ENCODE peak calls at places on chromosome 4, in five cellular contexts. R, P, U, T and E are unnamed samples. For H3K9me3 and H3K36me3, the result is how much of the 10 kb centered on the place peaks cover.

GRCh38 chr4:159273126-159273438 is 170.2 kb downstream of the RAPGEF2 start:
- DNase-seq in T (no peak), P (no peak), U (no peak), R (no peak), E (no peak)

GRCh38 chr4:56804551-56804950 is 16.9 kb downstream of the SPINK2 start:
- DNase-seq in U (no peak), R (no peak), T (no peak), P (no peak), E (no peak)

GRCh38 chr4:42844422-42844821 is 48.1 kb upstream of the GRXCR1 start:
- DNase-seq in P (no peak), T (no peak), U (no peak), R (no peak), E (no peak)

GRCh38 chr4:153322791-153323190 is 21.7 kb upstream of the MND1 start:
- DNase-seq in R (no peak), P (no peak), U (no peak), T (no peak), E (no peak)

GRCh38 chr4:183906486-183906735 is 1.3 kb downstream of the STOX2 start:
- DNase-seq in U (no peak), R (no peak), P (no peak), T (no peak), E (no peak)

GRCh38 chr4:107824367-107825071 is at the start of gene SGMS2:
- DNase-seq in R (peak), T (peak), P (peak), U (peak), E (peak)

GRCh38 chr4:121811122-121811521 is 10.0 kb downstream of the EXOSC9 start:
- DNase-seq in R (no peak), T (no peak), P (no peak), U (no peak), E (no peak)

GRCh38 chr4:38177792-38178665 is 217.8 kb downstream of the PTTG2 start:
- DNase-seq in T (peak), P (peak), U (peak), R (no peak), E (peak)

GRCh38 chr4:168685136-168685535 is 188.3 kb downstream of the PALLD start:
- DNase-seq in P (no peak), T (no peak), R (no peak), U (no peak), E (no peak)

GRCh38 chr4:54093609-54094240 is 6.2 kb upstream of the GSX2 start:
- DNase-seq in P (no peak), T (no peak), U (no peak), R (no peak), E (no peak)

GRCh38 chr4:113003841-113004240 is 45.6 kb upstream of the ANK2 start:
- DNase-seq in T (no peak), P (no peak), U (no peak), R (no peak), E (no peak)

GRCh38 chr4:83704786-83705185 is 168.9 kb downstream of the GPAT3 start:
- DNase-seq in P (no peak), T (no peak), U (no peak), R (no peak), E (no peak)

GRCh38 chr4:86977621-86978184 is 42.9 kb downstream of the AFF1 start:
- DNase-seq in U (no peak), R (no peak), P (no peak), T (no peak), E (no peak)

GRCh38 chr4:174406416-174406815 is 115.9 kb downstream of the HPGD start:
- DNase-seq in R (no peak), T (no peak), P (no peak), U (no peak), E (no peak)

GRCh38 chr4:15004701-15005301 is 2.5 kb downstream of the CPEB2 start:
- DNase-seq in U (peak), R (no peak), T (peak), P (peak), E (peak)
- H3K9me3 ChIP-seq in U (under half), R (under half), T (under half), P (under half), E (under half)

DNA sequence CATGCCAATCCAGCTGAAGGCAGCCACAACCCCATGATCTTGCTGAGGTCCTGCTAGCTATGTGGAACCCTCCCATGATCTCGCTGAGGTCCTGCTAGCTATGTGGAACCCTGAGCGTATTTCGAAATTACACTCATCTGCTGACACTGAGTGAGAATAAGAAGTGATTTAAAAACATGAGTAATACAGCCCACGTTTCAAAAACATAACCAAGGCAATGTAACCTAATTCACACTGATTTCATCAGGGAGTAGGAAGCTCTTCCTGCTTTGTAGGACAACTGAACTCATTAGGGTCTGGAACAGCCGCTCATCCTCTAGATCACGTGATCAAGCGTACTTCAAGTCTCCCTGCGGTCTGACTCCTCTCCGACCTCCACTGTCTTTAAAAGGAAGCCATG is 137.9 kb downstream of the NSUN7 start:
- DNase-seq in P (no peak), U (no peak), R (no peak), T (no peak), E (no peak)
- H3K36me3 ChIP-seq in P (under half), U (under half), R (under half), T (under half), E (under half)

GRCh38 chr4:170497105-170497504 is 407.3 kb upstream of the AADAT start:
- DNase-seq in P (no peak), T (no peak), U (no peak), R (no peak), E (no peak)
- H3K4me3 ChIP-seq in P (no peak), T (no peak), U (no peak), R (no peak), E (no peak)

GRCh38 chr4:761739-762138 is 56.1 kb downstream of the PCGF3 start:
- DNase-seq in T (no peak), P (no peak), U (no peak), R (no peak), E (peak)

GRCh38 chr4:763191-763810 is 57.7 kb downstream of the PCGF3 start:
- DNase-seq in U (no peak), P (no peak), R (no peak), T (no peak), E (no peak)

GRCh38 chr4:761086-761485 is 55.5 kb downstream of the PCGF3 start:
- DNase-seq in U (no peak), R (no peak), T (no peak), P (no peak), E (peak)

GRCh38 chr4:763922-764321 is 58.3 kb downstream of the PCGF3 start:
- DNase-seq in T (no peak), R (no peak), U (no peak), P (no peak), E (peak)

DNA sequence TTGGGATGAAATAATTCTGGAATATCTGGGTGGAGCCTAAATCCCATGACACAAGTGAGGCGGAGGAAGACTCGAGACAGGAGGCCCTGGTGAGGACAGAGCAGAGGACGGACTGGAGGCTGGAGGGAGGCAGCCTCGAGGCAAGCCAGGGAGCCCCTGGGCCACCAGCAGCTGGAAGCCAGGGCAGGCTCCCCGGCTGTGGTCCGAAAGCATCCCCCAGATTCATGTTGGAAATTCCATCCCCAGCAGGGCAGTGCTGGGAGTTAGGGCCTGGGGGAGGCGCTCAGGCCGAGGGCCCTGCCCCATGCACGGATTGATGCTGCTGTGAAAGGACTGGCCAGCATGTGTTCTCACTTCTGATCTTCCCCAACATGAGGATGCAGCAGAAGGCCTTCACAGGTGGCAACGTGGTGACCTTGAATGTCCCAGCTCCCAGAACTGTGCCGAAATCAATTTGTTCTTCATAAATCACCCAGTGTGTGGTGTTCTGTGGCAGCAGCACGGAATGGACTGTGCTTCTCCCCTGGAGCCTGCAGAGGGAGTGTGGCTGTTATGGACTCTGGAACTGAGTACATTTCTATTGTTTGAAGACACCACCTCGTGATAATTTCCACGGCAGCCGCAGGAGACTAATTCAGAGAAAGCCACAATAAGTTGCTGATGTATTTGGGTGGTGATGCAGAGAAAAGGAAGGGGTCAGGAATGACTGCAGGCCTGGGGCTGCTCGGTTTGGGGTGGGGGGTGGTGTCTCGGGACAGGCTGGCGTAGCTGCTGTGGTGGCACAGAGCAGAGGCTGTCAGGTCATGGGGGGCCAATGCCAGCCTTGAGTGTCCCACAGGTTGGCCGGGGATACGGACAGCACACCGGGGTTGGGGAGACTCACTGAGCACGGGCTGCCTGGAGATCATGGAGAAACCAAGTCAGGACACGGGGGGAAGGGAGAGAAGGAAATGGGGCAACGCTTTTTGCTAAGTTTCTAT is 56.9 kb downstream of the PCGF3 start:
- DNase-seq in U (no peak), T (no peak), R (no peak), P (no peak), E (no peak)
- H3K9me3 ChIP-seq in U (under half), T (half or more), R (under half), P (under half), E (under half)

GRCh38 chr4:184992422-184992821 is 25.9 kb upstream of the HELT start:
- DNase-seq in U (no peak), T (no peak), R (no peak), P (no peak), E (no peak)

GRCh38 chr4:184991860-184992259 is 26.4 kb upstream of the HELT start:
- DNase-seq in R (no peak), P (no peak), U (no peak), T (no peak), E (no peak)

GRCh38 chr4:184988611-184989010 is 29.7 kb upstream of the HELT start:
- DNase-seq in T (no peak), U (no peak), R (no peak), P (no peak), E (no peak)

GRCh38 chr4:184983660-184984356 is 34.5 kb upstream of the HELT start:
- DNase-seq in U (no peak), P (no peak), T (no peak), R (no peak), E (peak)

GRCh38 chr4:184987493-184988031 is 30.7 kb upstream of the HELT start:
- DNase-seq in U (no peak), P (no peak), T (no peak), R (no peak), E (no peak)
- H3K36me3 ChIP-seq in U (under half), P (under half), T (under half), R (under half), E (under half)

GRCh38 chr4:48047896-48048295 is 31.3 kb downstream of the NIPAL1 start:
- DNase-seq in U (no peak), T (no peak), R (no peak), P (no peak), E (peak)
- H3K4me3 ChIP-seq in U (no peak), T (no peak), R (no peak), P (no peak), E (no peak)

DNA sequence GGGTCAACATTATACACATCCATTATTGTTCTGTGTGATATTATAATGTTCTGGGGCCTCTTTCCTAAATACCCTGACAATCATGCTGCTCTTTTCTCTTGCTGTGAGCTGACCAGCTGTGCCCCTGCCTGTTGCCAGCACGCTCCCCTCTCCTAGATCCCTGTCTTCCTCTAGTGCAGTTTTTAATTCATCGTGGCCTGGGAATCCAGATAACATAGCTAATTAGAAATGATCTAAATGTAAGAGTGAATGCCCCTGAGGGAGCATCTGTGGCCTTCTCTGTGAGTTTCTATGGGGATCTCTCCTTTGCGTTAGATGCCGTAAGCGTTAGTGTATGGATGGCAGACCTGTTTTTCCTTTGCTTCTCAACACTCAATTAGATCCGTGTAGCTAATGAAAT is 434.3 kb downstream of the SPRY1 start:
- DNase-seq in P (no peak), R (no peak), U (no peak), T (no peak), E (no peak)
- H3K9me3 ChIP-seq in P (under half), R (under half), U (under half), T (under half), E (under half)

GRCh38 chr4:1939664-1940509 is 68.7 kb downstream of the NSD2 start:
- DNase-seq in T (no peak), R (no peak), U (no peak), P (no peak), E (no peak)

GRCh38 chr4:1933700-1934099 is 62.5 kb downstream of the NSD2 start:
- DNase-seq in P (no peak), U (no peak), T (no peak), R (no peak), E (no peak)

GRCh38 chr4:1940566-1940965 is 68.2 kb downstream of the NELFA start:
- DNase-seq in U (no peak), T (no peak), P (no peak), R (no peak), E (no peak)

GRCh38 chr4:1937550-1937949 is 66.4 kb downstream of the NSD2 start:
- DNase-seq in P (no peak), R (no peak), T (no peak), U (no peak), E (no peak)

GRCh38 chr4:1938027-1938426 is 66.8 kb downstream of the NSD2 start:
- DNase-seq in P (no peak), T (no peak), R (no peak), U (no peak), E (no peak)
- H3K36me3 ChIP-seq in P (under half), T (under half), R (under half), U (under half), E (under half)